ENCODE peak calls at places on chromosomes 16 and 17, in five cellular contexts. E, I, V, L and B are unnamed samples.

GRCh38 chr17:61627125-61627524 is 36.1 kb upstream of the NACA2 start:
- DNase-seq in E (no peak), I (no peak), V (no peak), L (no peak), B (no peak)

GRCh38 chr17:59361386-59361785 is 29.9 kb downstream of the YPEL2 start:
- DNase-seq in E (no peak), I (peak), V (peak), L (no peak), B (no peak)

GRCh38 chr16:87541882-87542234 is 49.0 kb upstream of the ZCCHC14 start:
- DNase-seq in E (no peak), I (no peak), V (no peak), L (no peak), B (no peak)

GRCh38 chr16:86850675-86851074 is 272.3 kb downstream of the FOXL1 start:
- DNase-seq in E (no peak), I (no peak), V (no peak), L (no peak), B (no peak)

GRCh38 chr17:1467898-1468492 is 12.0 kb upstream of the CRK start:
- DNase-seq in E (no peak), I (no peak), V (no peak), L (no peak), B (no peak)

GRCh38 chr17:62033317-62033716 is 31.8 kb downstream of the MED13 start:
- DNase-seq in E (no peak), I (no peak), V (no peak), L (no peak), B (no peak)

GRCh38 chr17:20234266-20234665 is 225.1 kb downstream of the SPECC1 start:
- DNase-seq in E (no peak), I (no peak), V (no peak), L (no peak), B (no peak)

GRCh38 chr17:66371561-66371960 is 69.1 kb downstream of the PRKCA start:
- DNase-seq in E (no peak), I (no peak), V (no peak), L (no peak), B (no peak)

GRCh38 chr17:67377727-67378443 is 804 bp downstream of the PITPNC1 start:
- DNase-seq in E (peak), I (no peak), V (no peak), L (peak), B (no peak)

GRCh38 chr16:66408181-66409048 is 18.7 kb upstream of the BEAN1 start:
- DNase-seq in E (peak), I (no peak), V (peak), L (no peak), B (peak)

GRCh38 chr16:49737541-49737940 is 118.4 kb downstream of the ZNF423 start:
- DNase-seq in E (no peak), I (no peak), V (no peak), L (no peak), B (no peak)